ENCODE peak calls at places on chromosomes 5 and 9, in nine cellular contexts. I is GM04504; Y is neural crest cell; W is aorta; F is activated naive CD8-positive, alpha-beta T cell treated with anti-CD3 and anti-CD28 coated beads, Interleukin-2, amount 50 U/mL, for 24 hours; E is LoVo; T is NCI-H460; D is dorsolateral prefrontal cortex; M is fibroblast of the conjunctiva. N is an unnamed sample.

GRCh38 chr9:107600060-107600573 is 110.5 kb upstream of the KLF4 start:
- DNase-seq in Y (no peak), W (no peak), F (no peak), M (no peak), D (no peak), E (peak), I (no peak), T (no peak), N (peak)

GRCh38 chr9:86944974-86945867 is 2.1 kb downstream of the GAS1 start:
- DNase-seq in D (no peak), E (no peak), I (no peak), Y (peak), W (peak), F (no peak), M (no peak), T (no peak), N (no peak)

GRCh38 chr5:177366528-177367322 is 9.0 kb downstream of the RGS14 start:
- DNase-seq in E (peak), F (no peak), Y (peak), I (no peak), D (no peak), T (no peak), M (peak), W (peak), N (peak)

GRCh38 chr5:84696651-84697050 is 312.0 kb upstream of the EDIL3 start:
- DNase-seq in T (no peak), I (no peak), E (peak), F (no peak), Y (no peak), W (no peak), D (no peak), M (no peak), N (no peak)

GRCh38 chr5:77518304-77518703 is 26.2 kb upstream of the WDR41 start:
- DNase-seq in D (no peak), I (no peak), M (no peak), W (no peak), Y (no peak), F (no peak), T (peak), E (peak), N (no peak)

GRCh38 chr5:93589812-93590215 is 6.8 kb downstream of the NR2F1 start:
- DNase-seq in T (no peak), W (no peak), D (no peak), Y (no peak), I (no peak), F (no peak), E (no peak), M (no peak), N (no peak)

GRCh38 chr9:91795500-91796241 is 154.4 kb downstream of the ROR2 start:
- DNase-seq in Y (no peak), M (no peak), E (peak), W (no peak), T (no peak), I (no peak), D (no peak), F (no peak), N (no peak)

GRCh38 chr9:19922476-19923118 is 133.8 kb upstream of the SLC24A2 start:
- DNase-seq in I (peak), D (peak), M (peak), Y (no peak), W (no peak), T (peak), E (peak), F (no peak), N (no peak)

GRCh38 chr9:93807166-93808013 is 147.8 kb downstream of the BARX1 start:
- DNase-seq in T (no peak), M (no peak), W (no peak), Y (no peak), I (no peak), E (no peak), F (no peak), D (no peak), N (no peak)

GRCh38 chr5:27020965-27021364 is 17.4 kb downstream of the CDH9 start:
- DNase-seq in T (peak), Y (no peak), W (no peak), F (no peak), E (peak), I (no peak), M (peak), D (no peak), N (no peak)

GRCh38 chr5:134957920-134958608 is 9.6 kb upstream of the CATSPER3 start:
- DNase-seq in D (no peak), M (no peak), I (no peak), F (no peak), E (no peak), W (no peak), T (no peak), Y (no peak), N (no peak)

GRCh38 chr5:14397717-14398116 is 183.9 kb upstream of the OTULINL start:
- DNase-seq in D (no peak), Y (no peak), T (no peak), I (peak), M (peak), W (peak), F (no peak), E (no peak), N (no peak)

GRCh38 chr9:107269681-107270080 is 13.4 kb upstream of the RAD23B start:
- DNase-seq in Y (no peak), E (no peak), F (no peak), T (no peak), D (no peak), M (no peak), I (no peak), W (no peak), N (no peak)

GRCh38 chr5:10457682-10458574 is 16.2 kb downstream of the ROPN1L start:
- DNase-seq in D (no peak), W (no peak), Y (no peak), T (no peak), I (no peak), F (no peak), E (no peak), M (no peak), N (no peak)

GRCh38 chr5:169283887-169284286 is 17.1 kb downstream of the SLIT3 start:
- DNase-seq in Y (no peak), W (no peak), M (no peak), F (no peak), D (no peak), T (no peak), E (no peak), I (no peak), N (no peak)

GRCh38 chr5:72194846-72195245 is 87.6 kb downstream of the MAP1B start:
- DNase-seq in I (no peak), T (no peak), F (peak), E (no peak), M (no peak), D (no peak), W (no peak), Y (no peak), N (no peak)

GRCh38 chr9:127785933-127786772 is at the start of gene CDK9:
- DNase-seq in M (peak), Y (peak), T (peak), W (peak), E (peak), I (peak), D (peak), F (peak), N (peak)

GRCh38 chr9:19373527-19373926 is 6.5 kb downstream of the RPS6 start:
- DNase-seq in F (no peak), W (no peak), Y (no peak), T (no peak), D (no peak), I (no peak), E (no peak), M (no peak), N (no peak)

GRCh38 chr9:9920425-9920824 is 692.4 kb downstream of the PTPRD start:
- DNase-seq in F (no peak), M (no peak), T (no peak), D (no peak), I (no peak), W (no peak), Y (no peak), E (no peak), N (no peak)

GRCh38 chr5:163440954-163441353 is 3.6 kb downstream of the CCNG1 start:
- DNase-seq in T (no peak), I (no peak), W (no peak), E (no peak), Y (no peak), D (no peak), M (no peak), F (no peak), N (no peak)